ENCODE peak calls at places on chromosome 9, in nine cellular contexts. E is activated B cell treated with CpG ODN at 0.5 μM for 24 hours; O is testis; A is RWPE1; J is nephron progenitor cell; R is activated CD8-positive, alpha-beta T cell treated with anti-CD3 and anti-CD28 coated beads for 36 hours; F is AG04450; L is astrocyte of the spinal cord; K is mucosa of descending colon. M is an unnamed sample.

GRCh38 chr9:6433405-6433804 is 20.4 kb downstream of the UHRF2 start:
- DNase-seq in E (no peak), O (no peak), A (no peak), J (no peak), R (no peak), F (no peak), L (peak), K (no peak), M (no peak)

GRCh38 chr9:123318192-123318591 is 37.8 kb upstream of the CRB2 start:
- DNase-seq in E (no peak), O (no peak), A (no peak), J (no peak), R (peak), F (no peak), L (no peak), K (no peak), M (no peak)

GRCh38 chr9:80435591-80435990 is 863.8 kb downstream of the TLE4 start:
- DNase-seq in E (no peak), O (no peak), A (no peak), J (no peak), R (no peak), F (no peak), L (no peak), K (no peak), M (no peak)

GRCh38 chr9:120925535-120926396 is 830 bp downstream of the TRAF1 start:
- DNase-seq in E (peak), O (no peak), A (peak), J (no peak), R (peak), F (peak), L (peak), K (peak), M (no peak)

GRCh38 chr9:98226968-98227367 is 28.5 kb downstream of the TBC1D2 start:
- DNase-seq in E (no peak), O (no peak), A (no peak), J (no peak), R (no peak), F (no peak), L (no peak), K (peak), M (no peak)

GRCh38 chr9:133981589-133981957 is 10.6 kb downstream of the VAV2 start:
- DNase-seq in E (no peak), O (no peak), A (no peak), J (no peak), R (no peak), F (no peak), L (no peak), K (no peak), M (no peak)

GRCh38 chr9:113526231-113526746 is 62.8 kb downstream of the RGS3 start:
- DNase-seq in E (no peak), O (no peak), A (no peak), J (no peak), R (no peak), F (no peak), L (no peak), K (no peak), M (no peak)

GRCh38 chr9:91060520-91061343 is 259.1 kb downstream of the SYK start:
- DNase-seq in E (no peak), O (peak), A (peak), J (no peak), R (no peak), F (peak), L (peak), K (peak), M (no peak)

DNA sequence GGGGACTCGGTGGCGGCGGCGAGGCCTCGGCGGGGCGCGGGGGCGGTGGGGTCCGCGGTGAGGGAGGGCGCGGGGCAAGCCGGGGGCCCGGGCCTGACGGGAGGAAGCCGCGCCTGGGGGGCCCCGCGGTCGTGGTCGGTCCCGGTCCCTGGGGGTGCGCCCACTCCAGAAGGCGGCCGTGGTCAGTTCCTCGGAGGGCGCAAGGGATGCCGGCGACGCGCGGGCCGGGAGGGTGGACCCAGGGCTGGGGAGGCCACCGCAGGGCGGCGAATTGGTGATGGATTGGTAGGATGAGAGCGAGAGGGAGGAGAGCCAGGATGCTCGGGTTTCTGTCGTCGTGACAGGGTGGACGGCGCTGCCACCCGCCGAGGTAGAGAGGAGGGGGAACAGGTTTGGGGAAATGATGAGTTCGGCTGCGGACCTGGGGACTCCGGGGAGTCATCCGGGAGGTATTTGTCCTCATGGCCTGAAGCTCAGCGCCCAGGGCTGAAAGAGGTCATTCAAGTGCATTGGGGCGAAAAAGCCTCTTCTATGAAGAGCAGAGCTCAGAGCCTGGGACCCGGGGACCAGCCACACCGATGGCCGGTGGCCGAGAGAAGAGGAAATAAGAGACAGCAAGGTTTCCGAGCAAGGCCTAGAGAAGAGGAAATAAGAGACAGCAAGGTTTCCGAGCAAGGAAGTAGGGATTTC is 542 bp downstream of the GNG10 start:
- DNase-seq in E (peak), O (peak), A (peak), J (no peak), R (peak), F (no peak), L (peak), K (peak), M (peak)
- TF ChIP-seq CTCF in E (no peak), O (no peak), A (no peak), J (no peak), R (no peak), F (no peak), L (no peak), K (no peak), M (no peak)

GRCh38 chr9:129031514-129031913 is 3.4 kb upstream of the SH3GLB2 start:
- DNase-seq in E (no peak), O (no peak), A (no peak), J (no peak), R (no peak), F (no peak), L (no peak), K (no peak), M (no peak)

GRCh38 chr9:129027685-129028191 is 393 bp downstream of the SH3GLB2 start:
- DNase-seq in E (no peak), O (peak), A (peak), J (no peak), R (peak), F (no peak), L (no peak), K (peak), M (peak)

GRCh38 chr9:129032541-129033159 is 3.8 kb upstream of the MIGA2 start:
- DNase-seq in E (no peak), O (no peak), A (no peak), J (no peak), R (no peak), F (no peak), L (no peak), K (no peak), M (no peak)

GRCh38 chr9:129028192-129028966 is at the start of gene SH3GLB2:
- DNase-seq in E (peak), O (peak), A (peak), J (peak), R (peak), F (peak), L (peak), K (peak), M (peak)

GRCh38 chr9:129030191-129030590 is 2.1 kb upstream of the SH3GLB2 start:
- DNase-seq in E (no peak), O (no peak), A (no peak), J (no peak), R (no peak), F (no peak), L (no peak), K (no peak), M (no peak)
- TF ChIP-seq CTCF in E (no peak), O (no peak), A (no peak), J (no peak), R (no peak), F (no peak), L (no peak), K (no peak), M (no peak)

DNA sequence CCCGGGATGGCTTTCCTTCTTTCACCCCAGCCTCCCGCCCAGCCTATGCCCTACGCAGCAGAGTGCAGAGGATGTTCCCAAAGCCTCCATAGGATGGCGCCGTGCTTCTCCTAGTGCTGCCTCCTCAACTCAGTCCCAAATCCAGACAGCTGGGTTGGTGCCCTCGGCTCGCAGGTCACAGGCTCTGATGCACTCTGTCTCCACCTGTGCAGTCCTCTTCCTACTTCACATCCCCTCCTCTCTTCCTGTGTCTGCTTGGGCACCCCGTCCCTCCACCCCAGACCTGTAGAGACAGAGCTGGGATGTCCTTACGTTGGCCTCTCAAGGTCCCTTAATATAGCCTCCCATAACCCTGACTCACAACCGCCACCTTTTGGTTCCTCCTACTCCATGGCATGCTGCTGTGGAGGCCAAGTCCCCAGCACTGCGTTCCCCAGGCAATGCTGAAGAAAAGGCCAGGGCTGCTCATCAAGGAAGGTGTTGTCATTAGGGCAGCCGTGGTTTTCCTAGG is 314.4 kb downstream of the GADD45G start:
- DNase-seq in E (no peak), O (peak), A (no peak), J (no peak), R (peak), F (no peak), L (no peak), K (peak), M (peak)
- TF ChIP-seq CTCF in E (no peak), O (no peak), A (no peak), J (no peak), R (peak), F (no peak), L (peak), K (peak), M (no peak)

GRCh38 chr9:82382887-82383616 is 394.5 kb downstream of the SPATA31D1 start:
- DNase-seq in E (no peak), O (no peak), A (no peak), J (no peak), R (no peak), F (no peak), L (no peak), K (no peak), M (no peak)
- TF ChIP-seq CTCF in E (no peak), O (no peak), A (no peak), J (no peak), R (no peak), F (no peak), L (no peak), K (no peak), M (no peak)

M was measured in glutamatergic neuron.